ENCODE peak calls at places on chromosomes 2 and 18, in four cellular contexts. T is caudate nucleus, Y is retina, A is astrocyte of the spinal cord. W is an unnamed sample.

GRCh38 chr18:28359177-28359576 is 182.2 kb upstream of the CDH2 start:
- DNase-seq in T (no peak), Y (no peak), A (no peak), W (no peak)

GRCh38 chr2:30549096-30549495 is 102.0 kb downstream of the LCLAT1 start:
- DNase-seq in T (no peak), Y (no peak), A (no peak), W (no peak)

GRCh38 chr2:8334866-8335325 is 347.0 kb upstream of the ID2 start:
- DNase-seq in T (no peak), Y (peak; percentile 67), A (no peak), W (no peak)

GRCh38 chr2:180662555-180662954 is 317.9 kb upstream of the UBE2E3 start:
- DNase-seq in T (no peak), Y (no peak), A (no peak), W (no peak)

GRCh38 chr2:58137856-58138255 is 91.2 kb downstream of the VRK2 start:
- DNase-seq in T (no peak), Y (no peak), A (no peak), W (no peak)

GRCh38 chr2:170013802-170014551 is 164.0 kb upstream of the MYO3B start:
- DNase-seq in T (no peak), Y (peak; percentile 44), A (no peak), W (no peak)

GRCh38 chr2:8193686-8194615 is 487.9 kb upstream of the ID2 start:
- DNase-seq in T (no peak), Y (peak; percentile 74), A (no peak), W (no peak)

GRCh38 chr2:95345415-95346235 is 48.5 kb downstream of the KCNIP3 start:
- DNase-seq in T (peak; percentile 11), Y (peak; percentile 94), A (peak; percentile 83), W (no peak)

GRCh38 chr2:7813541-7814310 is 868.1 kb upstream of the ID2 start:
- DNase-seq in T (no peak), Y (no peak), A (peak; percentile 60), W (no peak)

GRCh38 chr18:63138469-63139340 is 180.9 kb downstream of the BCL2 start:
- DNase-seq in T (no peak), Y (no peak), A (no peak), W (no peak)

GRCh38 chr2:240163056-240163714 is 22.7 kb upstream of the OTOS start:
- DNase-seq in T (no peak), Y (no peak), A (no peak), W (no peak)

GRCh38 chr2:241976296-241976695 is 106.8 kb downstream of the RTP5 start:
- DNase-seq in T (no peak), Y (no peak), A (no peak), W (no peak)

GRCh38 chr2:85257359-85258193 is 70.2 kb downstream of the TGOLN2 start:
- DNase-seq in T (no peak), Y (no peak), A (no peak), W (no peak)

GRCh38 chr2:127590386-127591190 is 55.1 kb downstream of the MYO7B start:
- DNase-seq in T (no peak), Y (no peak), A (no peak), W (no peak)

GRCh38 chr2:237310515-237311114 is 103.3 kb downstream of the COL6A3 start:
- DNase-seq in T (no peak), Y (no peak), A (peak; percentile 47), W (no peak)

GRCh38 chr2:150234787-150235512 is 252.5 kb downstream of the RND3 start:
- DNase-seq in T (no peak), Y (peak; percentile 35), A (peak; percentile 84), W (no peak)

GRCh38 chr2:138180691-138181386 is 216.6 kb downstream of the HNMT start:
- DNase-seq in T (no peak), Y (no peak), A (no peak), W (no peak)

GRCh38 chr2:23568257-23569190 is 183.5 kb downstream of the KLHL29 start:
- DNase-seq in T (no peak), Y (no peak), A (no peak), W (no peak)

GRCh38 chr2:11421863-11422490 is 44.0 kb downstream of the E2F6 start:
- DNase-seq in T (no peak), Y (no peak), A (no peak), W (no peak)

GRCh38 chr2:14401838-14402237 is 230.7 kb upstream of the LRATD1 start:
- DNase-seq in T (no peak), Y (no peak), A (no peak), W (no peak)

GRCh38 chr2:48274040-48274439 is 255.9 kb upstream of the STON1 start:
- DNase-seq in T (no peak), Y (no peak), A (no peak), W (no peak)

GRCh38 chr18:23114171-23114881 is 21.0 kb upstream of the CABLES1 start:
- DNase-seq in T (no peak), Y (peak; percentile 24), A (peak; percentile 48), W (no peak)

GRCh38 chr2:168064011-168064998 is 183.1 kb downstream of the STK39 start:
- DNase-seq in T (no peak), Y (no peak), A (no peak), W (no peak)

GRCh38 chr2:54403512-54404238 is 52.5 kb upstream of the SPTBN1 start:
- DNase-seq in T (no peak), Y (no peak), A (no peak), W (no peak)

GRCh38 chr2:241002275-241003046 is 4.0 kb downstream of the SNED1 start:
- DNase-seq in T (no peak), Y (no peak), A (no peak), W (no peak)

GRCh38 chr2:196322963-196323810 is 151.8 kb upstream of the STK17B start:
- DNase-seq in T (no peak), Y (no peak), A (peak; percentile 65), W (no peak)

GRCh38 chr2:238467772-238468171 is 41.0 kb downstream of the ASB1 start:
- DNase-seq in T (no peak), Y (no peak), A (no peak), W (no peak)

GRCh38 chr2:3399829-3400228 is 20.3 kb downstream of the TRAPPC12 start:
- DNase-seq in T (peak; percentile 65), Y (peak; percentile 85), A (no peak), W (no peak)

GRCh38 chr2:230075988-230076631 is 7.4 kb upstream of the SLC16A14 start:
- DNase-seq in T (no peak), Y (no peak), A (no peak), W (no peak)

GRCh38 chr2:241030333-241030680 is 31.9 kb downstream of the SNED1 start:
- DNase-seq in T (no peak), Y (no peak), A (no peak), W (no peak)

GRCh38 chr2:53593891-53594585 is 173.6 kb upstream of the CHAC2 start:
- DNase-seq in T (no peak), Y (no peak), A (peak; percentile 78), W (no peak)

GRCh38 chr2:170944545-170944944 is 15.5 kb downstream of the GORASP2 start:
- DNase-seq in T (no peak), Y (no peak), A (no peak), W (no peak)

GRCh38 chr2:24711881-24712280 is 81.3 kb downstream of the PTRHD1 start:
- DNase-seq in T (no peak), Y (no peak), A (no peak), W (no peak)